ENCODE peak calls at places on chromosomes 5 and 9, in six cellular contexts. One of them, this sample, is unnamed.

GRCh38 chr5:66206465-66206864 is 62.4 kb downstream of the SREK1 start:
- DNase-seq in pancreas: no peak
- DNase-seq in fibroblast of villous mesenchyme: no peak
- DNase-seq in CD8-positive, alpha-beta T cell: no peak
- DNase-seq in fibroblast of mammary gland: no peak
- DNase-seq in A549: no peak
- DNase-seq in this sample: no peak

GRCh38 chr9:94002316-94003140 is 47.4 kb upstream of the BARX1 start:
- DNase-seq in pancreas: no peak
- DNase-seq in fibroblast of villous mesenchyme: peak; percentile 72
- DNase-seq in CD8-positive, alpha-beta T cell: no peak
- DNase-seq in fibroblast of mammary gland: peak; percentile 59
- DNase-seq in A549: peak; percentile 20
- DNase-seq in this sample: peak; percentile 57

GRCh38 chr9:14912849-14913248 is 2.6 kb upstream of the FREM1 start:
- DNase-seq in pancreas: no peak
- DNase-seq in fibroblast of villous mesenchyme: no peak
- DNase-seq in CD8-positive, alpha-beta T cell: no peak
- DNase-seq in fibroblast of mammary gland: no peak
- DNase-seq in A549: no peak
- DNase-seq in this sample: no peak

GRCh38 chr5:56950626-56951130 is 1.2 kb downstream of the MIER3 start:
- DNase-seq in pancreas: peak; percentile 55
- DNase-seq in fibroblast of villous mesenchyme: peak; percentile 71
- DNase-seq in CD8-positive, alpha-beta T cell: peak; percentile 54
- DNase-seq in fibroblast of mammary gland: peak; percentile 66
- DNase-seq in A549: peak; percentile 58
- DNase-seq in this sample: peak; percentile 67

GRCh38 chr5:92907914-92908606 is 673.0 kb downstream of the NR2F1-AS1 start:
- DNase-seq in pancreas: no peak
- DNase-seq in fibroblast of villous mesenchyme: peak; percentile 85
- DNase-seq in CD8-positive, alpha-beta T cell: no peak
- DNase-seq in fibroblast of mammary gland: peak; percentile 77
- DNase-seq in A549: no peak
- DNase-seq in this sample: peak; percentile 79

GRCh38 chr5:111744455-111744854 is 12.5 kb downstream of the NREP start:
- DNase-seq in pancreas: no peak
- DNase-seq in fibroblast of villous mesenchyme: no peak
- DNase-seq in CD8-positive, alpha-beta T cell: no peak
- DNase-seq in fibroblast of mammary gland: no peak
- DNase-seq in A549: no peak
- DNase-seq in this sample: no peak

GRCh38 chr9:114250235-114250568 is 72.7 kb upstream of the ORM1 start:
- DNase-seq in pancreas: peak; percentile 94
- DNase-seq in fibroblast of villous mesenchyme: peak; percentile 77
- DNase-seq in CD8-positive, alpha-beta T cell: no peak
- DNase-seq in fibroblast of mammary gland: peak; percentile 82
- DNase-seq in A549: no peak
- DNase-seq in this sample: peak; percentile 87

GRCh38 chr9:114884787-114885452 is 45.5 kb downstream of the TNFSF8 start:
- DNase-seq in pancreas: no peak
- DNase-seq in fibroblast of villous mesenchyme: peak; percentile 80
- DNase-seq in CD8-positive, alpha-beta T cell: no peak
- DNase-seq in fibroblast of mammary gland: no peak
- DNase-seq in A549: peak; percentile 44
- DNase-seq in this sample: no peak

GRCh38 chr9:128168731-128169308 is 8.8 kb downstream of the BBLN start:
- DNase-seq in pancreas: no peak
- DNase-seq in fibroblast of villous mesenchyme: no peak
- DNase-seq in CD8-positive, alpha-beta T cell: no peak
- DNase-seq in fibroblast of mammary gland: no peak
- DNase-seq in A549: no peak
- DNase-seq in this sample: no peak

GRCh38 chr5:78483809-78484521 is 123.5 kb downstream of the SCAMP1 start:
- DNase-seq in pancreas: no peak
- DNase-seq in fibroblast of villous mesenchyme: peak; percentile 73
- DNase-seq in CD8-positive, alpha-beta T cell: no peak
- DNase-seq in fibroblast of mammary gland: peak; percentile 79
- DNase-seq in A549: no peak
- DNase-seq in this sample: peak; percentile 45

GRCh38 chr5:75681125-75681830 is 36.0 kb downstream of the POC5 start:
- DNase-seq in pancreas: no peak
- DNase-seq in fibroblast of villous mesenchyme: peak; percentile 56
- DNase-seq in CD8-positive, alpha-beta T cell: no peak
- DNase-seq in fibroblast of mammary gland: peak; percentile 58
- DNase-seq in A549: peak; percentile 31
- DNase-seq in this sample: peak; percentile 52

GRCh38 chr5:123091988-123092583 is 3.0 kb downstream of the PRDM6 start:
- DNase-seq in pancreas: no peak
- DNase-seq in fibroblast of villous mesenchyme: no peak
- DNase-seq in CD8-positive, alpha-beta T cell: no peak
- DNase-seq in fibroblast of mammary gland: no peak
- DNase-seq in A549: no peak
- DNase-seq in this sample: no peak

GRCh38 chr5:123092696-123093095 is 3.7 kb downstream of the PRDM6 start:
- DNase-seq in pancreas: no peak
- DNase-seq in fibroblast of villous mesenchyme: no peak
- DNase-seq in CD8-positive, alpha-beta T cell: no peak
- DNase-seq in fibroblast of mammary gland: no peak
- DNase-seq in A549: no peak
- DNase-seq in this sample: no peak

GRCh38 chr5:123090641-123091257 is 1.7 kb downstream of the PRDM6 start:
- DNase-seq in pancreas: no peak
- DNase-seq in fibroblast of villous mesenchyme: no peak
- DNase-seq in CD8-positive, alpha-beta T cell: no peak
- DNase-seq in fibroblast of mammary gland: no peak
- DNase-seq in A549: no peak
- DNase-seq in this sample: no peak

GRCh38 chr5:123089971-123090640 is 1.1 kb downstream of the PRDM6 start:
- DNase-seq in pancreas: peak; percentile 48
- DNase-seq in fibroblast of villous mesenchyme: peak; percentile 35
- DNase-seq in CD8-positive, alpha-beta T cell: no peak
- DNase-seq in fibroblast of mammary gland: peak; percentile 10
- DNase-seq in A549: no peak
- DNase-seq in this sample: no peak

GRCh38 chr5:123091258-123091987 is 2.4 kb downstream of the PRDM6 start:
- DNase-seq in pancreas: no peak
- DNase-seq in fibroblast of villous mesenchyme: peak; percentile 36
- DNase-seq in CD8-positive, alpha-beta T cell: no peak
- DNase-seq in fibroblast of mammary gland: no peak
- DNase-seq in A549: no peak
- DNase-seq in this sample: peak; percentile 77
- H3K4me3 ChIP-seq in pancreas: peak overlapping the region; percentile 55
- H3K4me3 ChIP-seq in fibroblast of villous mesenchyme: peak overlapping the region; percentile 67
- H3K4me3 ChIP-seq in CD8-positive, alpha-beta T cell: no peak overlapping the region
- H3K4me3 ChIP-seq in fibroblast of mammary gland: peak overlapping the region; percentile 17
- H3K4me3 ChIP-seq in A549: no peak overlapping the region
- H3K4me3 ChIP-seq in this sample: no peak overlapping the region

DNA sequence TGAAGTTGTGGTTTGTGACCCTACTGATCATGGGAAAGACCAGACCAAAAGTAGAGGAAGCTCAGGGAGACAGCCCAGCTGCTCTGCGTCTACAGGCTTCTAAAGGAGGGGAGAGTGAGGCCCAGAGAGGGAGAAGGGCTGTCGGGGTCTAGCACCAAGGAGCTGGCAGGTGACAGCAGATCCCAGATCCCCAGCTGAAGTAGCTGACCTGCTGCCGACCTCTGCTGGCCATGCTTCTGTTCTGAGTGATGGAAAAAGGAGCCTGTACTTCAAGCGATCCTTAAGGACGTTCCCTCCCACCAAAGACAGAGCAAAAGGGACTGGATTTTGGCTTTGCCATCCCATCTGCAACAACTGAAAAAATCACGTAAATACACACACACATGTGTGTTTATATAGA is 22.7 kb upstream of the QSOX2 start:
- DNase-seq in pancreas: peak; percentile 26
- DNase-seq in fibroblast of villous mesenchyme: no peak
- DNase-seq in CD8-positive, alpha-beta T cell: no peak
- DNase-seq in fibroblast of mammary gland: no peak
- DNase-seq in A549: no peak
- DNase-seq in this sample: no peak
- TF ChIP-seq CTCF in pancreas: no peak
- TF ChIP-seq CTCF in fibroblast of villous mesenchyme: peak; percentile 2
- TF ChIP-seq CTCF in CD8-positive, alpha-beta T cell: no peak
- TF ChIP-seq CTCF in fibroblast of mammary gland: no peak
- TF ChIP-seq CTCF in A549: no peak
- TF ChIP-seq CTCF in this sample: no peak

GRCh38 chr5:177557041-177557647 is 2.8 kb upstream of the FAM193B start:
- DNase-seq in pancreas: no peak
- DNase-seq in fibroblast of villous mesenchyme: peak; percentile 39
- DNase-seq in CD8-positive, alpha-beta T cell: peak; percentile 21
- DNase-seq in fibroblast of mammary gland: no peak
- DNase-seq in A549: no peak
- DNase-seq in this sample: no peak

GRCh38 chr5:177553671-177554429 is 513 bp downstream of the FAM193B start:
- DNase-seq in pancreas: peak; percentile 70
- DNase-seq in fibroblast of villous mesenchyme: no peak
- DNase-seq in CD8-positive, alpha-beta T cell: peak; percentile 47
- DNase-seq in fibroblast of mammary gland: no peak
- DNase-seq in A549: peak; percentile 58
- DNase-seq in this sample: no peak

GRCh38 chr5:177554474-177555111 is at the start of gene FAM193B:
- DNase-seq in pancreas: peak; percentile 96
- DNase-seq in fibroblast of villous mesenchyme: peak; percentile 92
- DNase-seq in CD8-positive, alpha-beta T cell: peak; percentile 96
- DNase-seq in fibroblast of mammary gland: peak; percentile 85
- DNase-seq in A549: peak; percentile 99
- DNase-seq in this sample: peak; percentile 91

GRCh38 chr5:177555228-177555627 is 865 bp upstream of the FAM193B start:
- DNase-seq in pancreas: no peak
- DNase-seq in fibroblast of villous mesenchyme: no peak
- DNase-seq in CD8-positive, alpha-beta T cell: no peak
- DNase-seq in fibroblast of mammary gland: no peak
- DNase-seq in A549: no peak
- DNase-seq in this sample: no peak

DNA sequence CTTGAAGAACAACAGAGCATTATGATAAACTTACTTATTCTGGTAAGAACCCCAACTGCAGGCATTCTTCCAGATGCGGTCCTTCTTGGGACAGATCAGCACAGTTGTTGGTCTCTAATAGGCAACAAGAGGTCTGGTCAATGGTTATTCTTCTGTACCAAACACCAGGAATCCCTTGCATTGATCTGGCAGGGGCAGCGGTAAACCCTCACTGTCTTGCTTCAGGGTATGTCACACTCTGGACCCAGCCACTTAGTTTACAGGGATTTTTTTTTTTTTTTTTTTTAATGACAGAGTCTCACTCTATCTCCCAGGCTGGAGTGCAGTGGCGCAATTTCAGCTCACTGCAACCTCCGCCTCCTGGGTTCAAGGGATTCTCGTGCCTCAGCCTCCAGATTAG is 1.3 kb upstream of the FAM193B start:
- DNase-seq in pancreas: no peak
- DNase-seq in fibroblast of villous mesenchyme: no peak
- DNase-seq in CD8-positive, alpha-beta T cell: no peak
- DNase-seq in fibroblast of mammary gland: no peak
- DNase-seq in A549: no peak
- DNase-seq in this sample: no peak
- H3K4me3 ChIP-seq in pancreas: peak overlapping the region; percentile 88
- H3K4me3 ChIP-seq in fibroblast of villous mesenchyme: no peak overlapping the region
- H3K4me3 ChIP-seq in CD8-positive, alpha-beta T cell: no peak overlapping the region
- H3K4me3 ChIP-seq in fibroblast of mammary gland: no peak overlapping the region
- H3K4me3 ChIP-seq in A549: no peak overlapping the region
- H3K4me3 ChIP-seq in this sample: no peak overlapping the region

DNA sequence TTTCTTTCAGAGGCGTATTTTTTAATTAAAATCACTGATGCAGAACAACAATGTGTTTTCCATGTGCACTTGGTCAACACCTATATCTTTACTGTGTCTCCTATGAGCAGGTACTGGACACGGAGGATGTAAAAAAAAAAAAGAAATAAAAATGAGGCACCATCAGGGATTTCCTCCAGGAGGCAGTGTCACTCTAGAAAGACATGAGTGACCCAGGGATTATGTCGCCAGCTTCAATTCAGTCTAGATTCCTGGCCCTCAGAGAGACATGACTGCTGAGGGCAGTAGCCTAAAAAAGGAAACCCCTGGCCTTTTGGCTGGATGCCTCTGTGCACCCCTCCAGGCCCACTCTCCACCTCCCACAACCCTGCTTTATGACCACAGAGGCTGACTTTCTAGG is 18.3 kb upstream of the IL33 start:
- DNase-seq in pancreas: no peak
- DNase-seq in fibroblast of villous mesenchyme: no peak
- DNase-seq in CD8-positive, alpha-beta T cell: no peak
- DNase-seq in fibroblast of mammary gland: peak; percentile 52
- DNase-seq in A549: no peak
- DNase-seq in this sample: no peak
- TF ChIP-seq CTCF in pancreas: no peak
- TF ChIP-seq CTCF in fibroblast of villous mesenchyme: peak; percentile 44
- TF ChIP-seq CTCF in CD8-positive, alpha-beta T cell: no peak
- TF ChIP-seq CTCF in fibroblast of mammary gland: peak; percentile 63
- TF ChIP-seq CTCF in A549: no peak
- TF ChIP-seq CTCF in this sample: peak; percentile 23

DNA sequence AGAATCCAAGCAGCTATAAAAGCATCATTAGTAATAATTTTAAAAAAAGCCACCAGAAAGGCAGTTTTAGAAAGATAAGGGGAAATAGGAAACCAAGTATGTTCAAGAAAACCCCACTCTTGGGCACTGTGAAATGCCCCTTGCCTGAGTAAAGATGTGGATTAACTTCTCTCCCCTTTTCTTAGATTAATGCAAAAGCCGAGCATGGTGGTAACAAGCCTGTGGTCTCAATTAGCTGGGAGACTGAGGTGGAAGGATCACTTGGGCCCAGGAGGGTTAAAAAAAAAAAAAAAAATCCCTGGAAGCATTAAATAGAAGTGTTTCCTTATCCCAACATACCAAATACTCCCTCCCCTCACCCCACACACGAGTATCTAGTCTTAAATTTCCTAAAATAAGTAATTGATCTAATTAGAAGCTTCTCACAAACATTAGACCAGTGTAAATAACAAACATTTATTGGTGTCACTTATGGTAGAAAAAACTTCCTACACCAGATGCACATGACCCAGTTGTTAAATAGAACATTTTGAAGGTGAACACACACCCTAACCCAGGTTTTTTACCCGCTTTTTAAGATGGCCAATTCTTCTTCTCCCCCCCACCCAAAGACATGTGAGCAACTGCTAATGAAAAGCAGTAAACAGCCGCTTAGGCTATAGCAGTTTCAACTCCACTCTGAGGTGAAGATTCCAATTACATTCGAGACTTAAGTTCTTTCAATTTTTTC is 5.2 kb downstream of the HSPA5 start:
- DNase-seq in pancreas: no peak
- DNase-seq in fibroblast of villous mesenchyme: no peak
- DNase-seq in CD8-positive, alpha-beta T cell: no peak
- DNase-seq in fibroblast of mammary gland: no peak
- DNase-seq in A549: no peak
- DNase-seq in this sample: no peak
- H3K4me3 ChIP-seq in pancreas: peak overlapping the region; percentile 91
- H3K4me3 ChIP-seq in fibroblast of villous mesenchyme: peak overlapping the region; percentile 90
- H3K4me3 ChIP-seq in CD8-positive, alpha-beta T cell: no peak overlapping the region
- H3K4me3 ChIP-seq in fibroblast of mammary gland: no peak overlapping the region
- H3K4me3 ChIP-seq in A549: no peak overlapping the region
- H3K4me3 ChIP-seq in this sample: peak overlapping the region; percentile 14

This sample was measured in astrocyte of the spinal cord.